ENCODE peak calls at places on chromosomes 2 and 18, in nine cellular contexts. H is A549, R is HCT116, Z is K562, X is NB4, P is GM12878, K is SK-N-SH, J is HepG2, M is H1. G is an unnamed sample.

GRCh38 chr2:19038096-19039015 is 320.1 kb downstream of the OSR1 start:
- DNase-seq in R (no peak), H (no peak), P (no peak), K (no peak), J (no peak), Z (no peak), M (no peak), X (no peak), G (no peak)

GRCh38 chr2:120341977-120342376 is 4.0 kb upstream of the INHBB start:
- DNase-seq in X (no peak), J (no peak), P (no peak), M (no peak), R (no peak), Z (no peak), K (no peak), H (no peak), G (no peak)

GRCh38 chr2:106073608-106074406 is 120.3 kb downstream of the UXS1 start:
- DNase-seq in P (no peak), M (no peak), K (no peak), R (no peak), J (no peak), Z (no peak), X (peak; percentile 18), H (no peak), G (no peak)

GRCh38 chr2:200578778-200579177 is 7.0 kb upstream of the AOX1 start:
- DNase-seq in X (peak; percentile 57), R (no peak), K (no peak), H (peak; percentile 44), Z (no peak), M (no peak), J (peak; percentile 83), P (peak; percentile 5), G (peak; percentile 9)

GRCh38 chr2:37638973-37639372 is 32.5 kb downstream of the CDC42EP3 start:
- DNase-seq in R (no peak), X (no peak), K (no peak), J (no peak), Z (no peak), M (no peak), H (no peak), P (no peak), G (no peak)

GRCh38 chr2:234536218-234536989 is 39.5 kb upstream of the ARL4C start:
- DNase-seq in M (no peak), Z (no peak), K (peak; percentile 69), R (no peak), P (no peak), H (no peak), X (no peak), J (no peak), G (no peak)

GRCh38 chr18:54335638-54336173 is 22.0 kb downstream of the STARD6 start:
- DNase-seq in M (no peak), H (no peak), R (no peak), Z (no peak), K (no peak), J (no peak), P (no peak), X (no peak), G (no peak)

GRCh38 chr2:216949685-216950397 is 90.0 kb upstream of the TNP1 start:
- DNase-seq in M (no peak), P (peak; percentile 19), H (no peak), K (no peak), R (no peak), X (no peak), J (no peak), Z (no peak), G (no peak)

GRCh38 chr2:151984424-151984823 is 114.4 kb downstream of the CACNB4 start:
- DNase-seq in X (no peak), J (no peak), H (no peak), R (no peak), M (no peak), P (no peak), Z (no peak), K (no peak), G (no peak)

GRCh38 chr2:75632091-75632704 is 14.4 kb upstream of the MRPL19 start:
- DNase-seq in J (no peak), K (no peak), R (no peak), M (no peak), H (no peak), Z (no peak), X (no peak), P (no peak), G (no peak)

GRCh38 chr18:12017079-12017478 is 35.8 kb downstream of the IMPA2 start:
- DNase-seq in Z (no peak), X (no peak), K (no peak), J (no peak), P (no peak), H (no peak), R (no peak), M (no peak), G (no peak)

GRCh38 chr2:213934560-213934959 is 476.3 kb upstream of the VWC2L start:
- DNase-seq in K (peak; percentile 23), M (no peak), Z (no peak), R (no peak), X (peak; percentile 39), J (peak; percentile 44), H (peak; percentile 27), P (peak; percentile 11), G (peak; percentile 42)
- TF ChIP-seq MAX in K (no peak), M (no peak), Z (no peak), R (no peak), X (no peak), J (no peak), H (no peak), P (no peak), G (no peak)

DNA sequence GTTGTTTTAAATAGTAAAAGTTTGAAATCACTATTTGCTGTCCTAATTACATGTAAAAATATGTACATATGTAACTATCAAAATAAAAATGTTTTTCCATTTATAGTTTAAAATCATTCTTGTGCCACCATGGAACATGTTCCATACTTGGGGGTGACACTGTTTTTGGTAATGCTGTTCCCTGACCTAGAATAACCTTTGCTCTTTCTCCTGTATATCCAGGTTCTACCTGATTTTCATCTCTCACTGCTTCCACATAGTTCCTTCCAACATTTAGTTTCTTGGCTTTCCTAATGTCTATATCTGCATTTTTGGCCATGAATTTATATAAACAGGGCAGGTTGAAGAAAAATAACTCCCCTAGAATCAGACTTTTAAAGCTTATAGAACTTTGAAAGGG is 2.5 kb downstream of the SPOPL start:
- DNase-seq in R (no peak), X (no peak), J (no peak), H (no peak), M (no peak), Z (no peak), P (no peak), K (no peak), G (no peak)
- H3K4me3 ChIP-seq in R (no peak overlapping the region), X (peak overlapping the region; percentile 87), J (peak overlapping the region; percentile 76), H (no peak overlapping the region), M (no peak overlapping the region), Z (peak overlapping the region; percentile 67), P (peak overlapping the region; percentile 80), K (peak overlapping the region; percentile 89), G (peak overlapping the region; percentile 96)

GRCh38 chr2:198961555-198961954 is 496.2 kb downstream of the SATB2 start:
- DNase-seq in Z (no peak), H (peak; percentile 1), X (no peak), M (no peak), P (no peak), K (no peak), J (no peak), R (no peak), G (no peak)
- TF ChIP-seq CTCF in Z (no peak), H (no peak), X (no peak), M (no peak), P (no peak), K (no peak), J (no peak), R (peak; percentile 20), G (no peak)

DNA sequence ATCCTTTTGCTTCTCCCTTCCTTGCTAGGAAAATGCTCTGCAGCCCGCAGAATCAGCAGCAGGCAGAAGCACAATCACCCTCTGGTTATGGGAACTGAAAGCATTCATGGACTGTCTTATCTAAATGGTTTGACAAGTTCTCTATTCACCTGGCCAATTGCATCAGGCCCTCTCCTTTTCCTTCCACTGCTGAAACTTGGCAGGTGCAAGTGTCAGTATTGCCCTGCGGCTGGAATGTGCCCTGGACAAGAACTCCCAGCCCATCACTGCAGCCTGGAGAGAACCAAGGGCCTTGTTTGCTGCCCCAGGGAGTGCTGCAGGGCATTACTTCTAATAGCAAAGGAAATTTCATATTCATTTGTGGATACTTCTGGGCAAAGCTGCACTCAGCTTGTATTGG is 116.7 kb downstream of the LYPD6B start:
- DNase-seq in H (no peak), M (no peak), P (no peak), Z (no peak), J (no peak), X (peak; percentile 42), K (no peak), R (no peak), G (no peak)
- TF ChIP-seq MAX in H (no peak), M (no peak), P (no peak), Z (no peak), J (no peak), X (no peak), K (no peak), R (no peak), G (no peak)

DNA sequence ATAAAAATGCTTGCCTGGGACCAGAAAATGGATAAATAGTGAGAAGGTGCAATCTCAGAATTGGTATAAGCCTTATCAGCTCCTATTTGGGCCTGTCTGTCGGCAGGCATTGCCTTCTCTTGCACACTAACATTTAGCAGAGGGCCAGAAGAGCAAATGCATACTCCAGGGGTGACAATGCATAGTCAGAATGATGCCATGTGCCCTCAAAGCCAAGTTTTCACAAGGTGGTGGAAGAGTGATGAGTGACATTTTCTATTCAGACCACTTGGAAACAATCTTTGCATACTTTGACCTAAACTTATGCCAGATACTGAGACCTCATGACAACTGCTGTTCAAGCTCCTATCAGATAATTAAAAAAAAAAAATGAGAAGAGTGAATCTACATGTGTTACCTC is 276.3 kb downstream of the SETBP1 start:
- DNase-seq in H (no peak), M (no peak), P (no peak), J (no peak), X (no peak), Z (no peak), R (no peak), K (no peak), G (no peak)
- H3K4me3 ChIP-seq in H (no peak overlapping the region), M (no peak overlapping the region), P (no peak overlapping the region), J (no peak overlapping the region), X (no peak overlapping the region), Z (no peak overlapping the region), R (no peak overlapping the region), K (no peak overlapping the region), G (no peak overlapping the region)

G was measured in endothelial cell of umbilical vein.